ENCODE peak calls at places on chromosome 18, in six cellular contexts. M is CD8-positive, alpha-beta T cell; C is IMR-90; B is H9; J is mammary epithelial cell; A is pancreas. P is an unnamed sample. For H3K27me3, the result is how much of the 10 kb centered on the place peaks cover.

GRCh38 chr18:23926590-23926989 is 88.0 kb upstream of the TTC39C start:
- DNase-seq in A (no peak), J (no peak), B (no peak), C (no peak), M (no peak), P (no peak)

GRCh38 chr18:71673498-71673897 is 870.6 kb downstream of the CBLN2 start:
- DNase-seq in A (no peak), M (no peak), C (no peak), J (no peak), B (no peak), P (no peak)

GRCh38 chr18:27967938-27968803 is 208.8 kb downstream of the CDH2 start:
- DNase-seq in B (no peak), M (no peak), A (no peak), C (peak), J (no peak), P (no peak)

GRCh38 chr18:36692909-36693308 is 135.9 kb downstream of the TPGS2 start:
- DNase-seq in B (no peak), C (peak), M (no peak), A (no peak), J (no peak), P (no peak)

GRCh38 chr18:76616373-76616772 is 121.3 kb upstream of the ZNF516 start:
- DNase-seq in M (no peak), A (no peak), J (no peak), B (no peak), C (no peak), P (no peak)

GRCh38 chr18:58856881-58857280 is 7.8 kb upstream of the ZNF532 start:
- DNase-seq in B (no peak), C (peak), M (no peak), A (no peak), J (peak), P (no peak)

GRCh38 chr18:7755753-7756475 is 188.8 kb downstream of the PTPRM start:
- DNase-seq in A (no peak), C (peak), M (no peak), J (no peak), B (no peak), P (no peak)

GRCh38 chr18:23662309-23663263 is at the start of gene ANKRD29:
- DNase-seq in C (no peak), J (peak), B (peak), A (peak), M (peak), P (no peak)

GRCh38 chr18:23825978-23826405 is 136.7 kb downstream of the LAMA3 start:
- DNase-seq in J (peak), M (no peak), A (no peak), B (no peak), C (peak), P (peak)

GRCh38 chr18:12113999-12114646 is 20.5 kb downstream of the ANKRD62 start:
- DNase-seq in A (no peak), M (no peak), J (no peak), C (no peak), B (no peak), P (no peak)

GRCh38 chr18:12121175-12122095 is 27.8 kb downstream of the ANKRD62 start:
- DNase-seq in M (no peak), C (peak), B (peak), A (peak), J (no peak), P (no peak)

GRCh38 chr18:12119358-12119757 is 25.7 kb downstream of the ANKRD62 start:
- DNase-seq in C (no peak), M (no peak), A (no peak), B (no peak), J (no peak), P (no peak)
- H3K27me3 ChIP-seq in C (under half), M (under half), A (under half), B (under half), J (under half), P (under half)

DNA sequence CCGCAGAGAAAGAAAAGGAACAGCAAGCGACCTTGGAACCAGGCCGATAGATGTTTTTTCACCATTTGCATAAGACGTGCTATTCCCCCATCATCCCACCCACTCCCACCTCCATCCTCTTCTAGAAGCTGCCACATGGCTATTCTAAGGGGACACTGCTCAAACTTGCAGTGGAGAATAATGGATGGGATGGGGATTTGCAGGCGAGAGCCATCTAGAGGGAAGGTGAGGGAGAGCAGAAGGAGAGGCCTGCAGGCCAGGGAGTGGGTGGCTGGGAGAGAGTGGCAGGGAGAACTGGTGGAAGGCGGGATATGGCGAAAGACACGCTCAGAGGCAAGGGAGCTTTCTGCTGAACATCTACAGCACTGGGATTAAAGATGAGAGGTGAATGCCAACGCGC is 84.9 kb downstream of the MAPK4 start:
- DNase-seq in M (no peak), C (no peak), A (no peak), J (no peak), B (peak), P (no peak)
- TF ChIP-seq CTCF in M (no peak), C (no peak), A (no peak), J (peak), B (peak), P (peak)

GRCh38 chr18:50190236-50190635 is 4.7 kb downstream of the MYO5B start:
- DNase-seq in B (no peak), J (peak), A (no peak), M (no peak), C (no peak), P (peak)
- H3K27me3 ChIP-seq in B (under half), J (under half), A (under half), M (under half), C (under half), P (under half)

GRCh38 chr18:35592298-35592697 is 10.8 kb downstream of the GALNT1 start:
- DNase-seq in A (no peak), C (no peak), B (no peak), M (no peak), J (no peak), P (no peak)

GRCh38 chr18:35590935-35591334 is 9.4 kb downstream of the GALNT1 start:
- DNase-seq in M (no peak), A (no peak), C (peak), B (no peak), J (peak), P (no peak)

GRCh38 chr18:35585608-35586007 is 4.1 kb downstream of the GALNT1 start:
- DNase-seq in B (no peak), A (no peak), M (no peak), C (no peak), J (no peak), P (no peak)

GRCh38 chr18:35588122-35588521 is 6.6 kb downstream of the GALNT1 start:
- DNase-seq in B (no peak), C (no peak), M (no peak), J (no peak), A (no peak), P (no peak)

GRCh38 chr18:35588995-35589394 is 7.5 kb downstream of the GALNT1 start:
- DNase-seq in M (no peak), C (no peak), A (no peak), B (peak), J (no peak), P (no peak)
- TF ChIP-seq CTCF in M (peak), C (no peak), A (no peak), B (peak), J (no peak), P (no peak)

GRCh38 chr18:22363867-22364463 is 53.8 kb downstream of the CTAGE1 start:
- DNase-seq in J (no peak), M (no peak), C (peak), B (no peak), A (no peak), P (no peak)
- H3K27me3 ChIP-seq in J (under half), M (under half), C (under half), B (under half), A (under half), P (under half)